ENCODE peak calls at places on chromosome 6, in nine cellular contexts. F is lung, T is astrocyte of the cerebellum, J is cardiac muscle cell, W is HCT116, V is cardiac fibroblast, I is bronchial epithelial cell, M is heart right ventricle, B is right lobe of liver. X is an unnamed sample.

GRCh38 chr6:157669747-157670216 is 153.3 kb upstream of the SNX9 start:
- DNase-seq in F (peak; percentile 68), T (peak; percentile 60), J (peak; percentile 88), W (no peak), V (peak; percentile 92), I (peak; percentile 37), M (peak; percentile 78), B (peak; percentile 53), X (peak; percentile 84)

GRCh38 chr6:131003419-131004386 is 59.3 kb downstream of the EPB41L2 start:
- DNase-seq in F (no peak), T (no peak), J (no peak), W (no peak), V (no peak), I (no peak), M (no peak), B (no peak), X (no peak)

GRCh38 chr6:118776607-118777549 is 117.1 kb upstream of the ASF1A start:
- DNase-seq in F (peak; percentile 62), T (peak; percentile 75), J (peak; percentile 83), W (peak; percentile 57), V (peak; percentile 85), I (peak; percentile 70), M (peak; percentile 72), B (peak; percentile 29), X (peak; percentile 82)

GRCh38 chr6:73739097-73739496 is 43.1 kb downstream of the CD109 start:
- DNase-seq in F (no peak), T (peak; percentile 70), J (peak; percentile 85), W (peak; percentile 52), V (peak; percentile 84), I (peak; percentile 55), M (no peak), B (no peak), X (peak; percentile 74)

GRCh38 chr6:41938590-41938989 is 3.0 kb downstream of the CCND3 start:
- DNase-seq in F (no peak), T (no peak), J (no peak), W (no peak), V (no peak), I (no peak), M (no peak), B (no peak), X (no peak)

GRCh38 chr6:50939931-50940330 is 121.3 kb downstream of the TFAP2B start:
- DNase-seq in F (no peak), T (no peak), J (no peak), W (no peak), V (no peak), I (peak; percentile 59), M (no peak), B (no peak), X (no peak)

GRCh38 chr6:170143401-170144150 is 147.3 kb downstream of the DLL1 start:
- DNase-seq in F (no peak), T (no peak), J (no peak), W (no peak), V (no peak), I (no peak), M (no peak), B (no peak), X (no peak)

GRCh38 chr6:133594551-133594950 is 294.4 kb upstream of the TCF21 start:
- DNase-seq in F (no peak), T (no peak), J (no peak), W (no peak), V (no peak), I (no peak), M (no peak), B (no peak), X (no peak)

GRCh38 chr6:157456524-157456829 is 75.5 kb downstream of the ZDHHC14 start:
- DNase-seq in F (no peak), T (no peak), J (no peak), W (no peak), V (no peak), I (no peak), M (no peak), B (no peak), X (no peak)

GRCh38 chr6:107068691-107069630 is 41.0 kb downstream of the MTRES1 start:
- DNase-seq in F (no peak), T (no peak), J (no peak), W (no peak), V (no peak), I (no peak), M (no peak), B (no peak), X (no peak)

GRCh38 chr6:116265081-116265829 is 11.4 kb upstream of the TSPYL4 start:
- DNase-seq in F (no peak), T (no peak), J (peak; percentile 22), W (no peak), V (peak; percentile 36), I (peak; percentile 93), M (no peak), B (no peak), X (no peak)

GRCh38 chr6:85747093-85747492 is 104.4 kb upstream of the SYNCRIP start:
- DNase-seq in F (no peak), T (no peak), J (peak; percentile 40), W (no peak), V (peak; percentile 34), I (peak; percentile 28), M (no peak), B (no peak), X (peak; percentile 21)

GRCh38 chr6:105318660-105319059 is 84.2 kb downstream of the PREP start:
- DNase-seq in F (no peak), T (peak; percentile 46), J (peak; percentile 50), W (peak; percentile 23), V (peak; percentile 20), I (peak; percentile 84), M (no peak), B (no peak), X (peak; percentile 76)

GRCh38 chr6:75611011-75611701 is 9.5 kb downstream of the SENP6 start:
- DNase-seq in F (no peak), T (peak; percentile 81), J (no peak), W (no peak), V (no peak), I (no peak), M (no peak), B (no peak), X (no peak)

GRCh38 chr6:110341671-110342304 is 16.4 kb downstream of the METTL24 start:
- DNase-seq in F (no peak), T (no peak), J (peak; percentile 58), W (peak; percentile 15), V (peak; percentile 45), I (no peak), M (no peak), B (no peak), X (no peak)

GRCh38 chr6:102075539-102075938 is 682.0 kb downstream of the GRIK2 start:
- DNase-seq in F (no peak), T (no peak), J (no peak), W (no peak), V (no peak), I (peak; percentile 34), M (no peak), B (no peak), X (peak; percentile 3)

GRCh38 chr6:26197736-26198625 is 110.8 kb downstream of the HFE start:
- DNase-seq in F (no peak), T (no peak), J (peak; percentile 24), W (peak; percentile 35), V (peak; percentile 36), I (peak; percentile 45), M (no peak), B (no peak), X (no peak)

GRCh38 chr6:159633196-159633595 is 59.8 kb downstream of the SOD2 start:
- DNase-seq in F (no peak), T (no peak), J (peak; percentile 21), W (peak; percentile 37), V (peak; percentile 15), I (peak; percentile 23), M (no peak), B (no peak), X (no peak)
- TF ChIP-seq CTCF in F (no peak), T (peak; percentile 41), J (peak; percentile 57), W (peak; percentile 42), V (peak; percentile 52), I (peak; percentile 29), M (peak; percentile 11), B (peak; percentile 35), X (peak; percentile 41)

DNA sequence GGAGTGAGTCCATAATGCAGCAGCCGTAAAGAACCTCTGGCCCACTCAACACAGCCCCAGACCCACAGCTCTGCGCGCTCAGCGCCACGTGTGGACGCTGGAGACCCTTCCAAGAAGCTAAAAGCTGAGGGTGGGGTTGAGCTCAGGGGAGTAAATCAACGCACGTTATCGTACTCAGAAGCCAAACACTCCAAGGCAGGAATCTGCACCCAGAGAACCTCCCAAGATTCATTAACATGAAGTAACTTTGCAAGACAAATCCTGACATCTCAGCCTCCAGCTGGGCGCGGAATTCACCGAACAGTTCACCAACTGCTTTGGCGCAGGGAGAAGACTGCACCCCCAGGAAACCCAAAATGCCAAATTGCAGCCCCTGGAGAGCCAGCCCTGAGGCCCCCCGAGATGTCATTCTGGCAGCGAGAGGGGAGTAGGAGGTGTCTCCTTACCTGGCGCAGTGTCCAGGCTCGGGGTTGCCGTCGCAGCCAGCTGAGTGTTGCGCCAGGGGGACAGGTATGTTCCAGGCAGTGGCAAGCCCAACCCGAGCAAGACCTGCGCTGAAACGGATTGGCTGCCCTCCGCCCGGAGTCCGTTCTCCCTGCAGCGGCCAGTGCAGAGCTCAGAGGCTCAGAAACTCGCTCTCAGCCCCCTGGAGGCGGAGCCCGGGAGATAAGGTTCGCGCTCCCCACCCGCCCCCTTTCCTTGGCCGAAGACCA is at the start of gene COL21A1:
- DNase-seq in F (peak; percentile 36), T (no peak), J (peak; percentile 60), W (no peak), V (peak; percentile 61), I (no peak), M (peak; percentile 57), B (peak; percentile 31), X (no peak)
- H3K4me3 ChIP-seq in F (peak within 1 kb of the TSS; percentile 33), T (peak within 1 kb of the TSS; percentile 53), J (peak within 1 kb of the TSS; percentile 35), W (peak within 1 kb of the TSS; percentile 35), V (peak within 1 kb of the TSS; percentile 50), I (peak within 1 kb of the TSS; percentile 47), M (peak within 1 kb of the TSS; percentile 36), B (peak within 1 kb of the TSS; percentile 6), X (peak within 1 kb of the TSS; percentile 49)

GRCh38 chr6:97465877-97466710 is 183.1 kb upstream of the MMS22L start:
- DNase-seq in F (no peak), T (no peak), J (no peak), W (no peak), V (no peak), I (no peak), M (no peak), B (no peak), X (no peak)
- TF ChIP-seq CTCF in F (no peak), T (no peak), J (no peak), W (no peak), V (no peak), I (no peak), M (no peak), B (no peak), X (no peak)

DNA sequence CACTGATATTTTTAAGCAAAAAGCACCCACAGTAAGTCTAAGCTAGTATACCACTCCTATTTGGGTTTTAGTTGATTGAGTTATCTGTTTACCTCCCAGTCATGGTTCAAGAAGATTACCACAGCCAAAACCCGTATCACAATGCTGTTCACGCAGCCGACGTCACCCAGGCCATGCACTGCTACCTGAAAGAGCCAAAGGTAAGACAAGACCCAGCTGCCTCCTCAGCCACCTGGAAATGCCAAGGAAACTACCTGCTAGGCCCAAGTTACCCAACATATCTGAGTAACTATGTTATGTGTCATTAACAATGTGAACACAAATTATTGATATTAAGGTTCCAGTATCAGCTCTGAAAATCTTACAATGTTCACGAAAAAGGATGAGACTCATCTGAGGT is 96.1 kb downstream of the MTFR2 start:
- DNase-seq in F (no peak), T (no peak), J (no peak), W (no peak), V (no peak), I (no peak), M (no peak), B (no peak), X (no peak)
- H3K4me3 ChIP-seq in F (no peak overlapping the region), T (no peak overlapping the region), J (no peak overlapping the region), W (no peak overlapping the region), V (no peak overlapping the region), I (no peak overlapping the region), M (no peak overlapping the region), B (no peak overlapping the region), X (no peak overlapping the region)